ENCODE peak calls at places on chromosome 16, in eight cellular contexts. R, H, G, P, W, M, S and N are unnamed samples.
A peak's percentile ranks its signal among the peaks of the same experiment; 100 is the strongest.

GRCh38 chr16:89552329-89552728 is 8.2 kb upstream of the RPL13 start:
- DNase-seq in R (no peak), H (no peak), G (no peak), P (no peak), W (no peak), M (no peak), S (no peak), N (no peak)

GRCh38 chr16:50282010-50282538 is 15.7 kb downstream of the ADCY7 start:
- DNase-seq in R (peak; percentile 40), H (no peak), G (no peak), P (no peak), W (no peak), M (peak; percentile 51), S (peak; percentile 52), N (no peak)

GRCh38 chr16:86231321-86231995 is 278.9 kb upstream of the FOXF1 start:
- DNase-seq in R (no peak), H (no peak), G (no peak), P (no peak), W (peak; percentile 26), M (no peak), S (no peak), N (no peak)

GRCh38 chr16:27841061-27841801 is 222.3 kb downstream of the GSG1L start:
- DNase-seq in R (no peak), H (no peak), G (no peak), P (no peak), W (no peak), M (no peak), S (no peak), N (no peak)

GRCh38 chr16:2483160-2483559 is 8.2 kb downstream of the TBC1D24 start:
- DNase-seq in R (no peak), H (no peak), G (no peak), P (no peak), W (peak; percentile 38), M (no peak), S (peak; percentile 76), N (no peak)

GRCh38 chr16:2054543-2055245 is 6.9 kb downstream of the TSC2 start:
- DNase-seq in R (no peak), H (no peak), G (no peak), P (peak; percentile 90), W (no peak), M (no peak), S (no peak), N (no peak)

GRCh38 chr16:88681709-88682451 is 4.4 kb downstream of the SNAI3 start:
- DNase-seq in R (peak; percentile 65), H (no peak), G (no peak), P (no peak), W (no peak), M (no peak), S (no peak), N (peak; percentile 72)

GRCh38 chr16:13866073-13866472 is 53.9 kb upstream of the ERCC4 start:
- DNase-seq in R (no peak), H (no peak), G (peak; percentile 12), P (peak; percentile 5), W (peak; percentile 73), M (peak; percentile 3), S (peak; percentile 68), N (no peak)

GRCh38 chr16:74094962-74095361 is 201.7 kb upstream of the PSMD7 start:
- DNase-seq in R (no peak), H (no peak), G (no peak), P (no peak), W (no peak), M (no peak), S (no peak), N (no peak)

GRCh38 chr16:629289-630023 is 1.3 kb upstream of the WFIKKN1 start:
- DNase-seq in R (no peak), H (no peak), G (no peak), P (no peak), W (no peak), M (no peak), S (no peak), N (no peak)

GRCh38 chr16:55000595-55000994 is 69.9 kb downstream of the IRX5 start:
- DNase-seq in R (no peak), H (no peak), G (no peak), P (no peak), W (no peak), M (no peak), S (peak; percentile 63), N (no peak)

GRCh38 chr16:2275476-2276450 is 7.8 kb upstream of the RNPS1 start:
- DNase-seq in R (no peak), H (no peak), G (no peak), P (no peak), W (no peak), M (no peak), S (no peak), N (no peak)

GRCh38 chr16:81601008-81601428 is 156.4 kb downstream of the CMIP start:
- DNase-seq in R (no peak), H (no peak), G (no peak), P (no peak), W (peak; percentile 68), M (no peak), S (peak; percentile 37), N (peak; percentile 29)

GRCh38 chr16:13672196-13672595 is 247.8 kb upstream of the ERCC4 start:
- DNase-seq in R (no peak), H (no peak), G (no peak), P (no peak), W (no peak), M (no peak), S (no peak), N (no peak)

GRCh38 chr16:57500578-57501111 is 14.4 kb upstream of the DOK4 start:
- DNase-seq in R (no peak), H (no peak), G (no peak), P (no peak), W (no peak), M (no peak), S (no peak), N (no peak)

GRCh38 chr16:49748322-49748721 is 107.6 kb downstream of the ZNF423 start:
- DNase-seq in R (no peak), H (no peak), G (no peak), P (no peak), W (no peak), M (no peak), S (no peak), N (no peak)

GRCh38 chr16:15483857-15484256 is 49.5 kb downstream of the BMERB1 start:
- DNase-seq in R (no peak), H (no peak), G (no peak), P (no peak), W (no peak), M (no peak), S (no peak), N (no peak)